ENCODE peak calls at places on chromosomes 16 and 17, in five cellular contexts. C is brain microvascular endothelial cell, F is tibial artery, X is IMR-90, S is OCI-LY7. Z is an unnamed sample.

GRCh38 chr16:54285414-54286066 is 1.0 kb downstream of the IRX3 start:
- DNase-seq in F (peak), C (no peak), S (no peak), X (no peak), Z (peak)

GRCh38 chr17:38707678-38708351 is 2.7 kb downstream of the MLLT6 start:
- DNase-seq in F (no peak), X (no peak), C (no peak), S (no peak), Z (no peak)

GRCh38 chr17:19345067-19345460 is 17.5 kb downstream of the B9D1 start:
- DNase-seq in X (no peak), S (no peak), C (no peak), F (no peak), Z (no peak)

GRCh38 chr17:63497708-63498483 is 21.0 kb downstream of the ACE start:
- DNase-seq in F (no peak), S (peak), X (peak), C (no peak), Z (no peak)

GRCh38 chr16:75028544-75028943 is 29.7 kb downstream of the ZNRF1 start:
- DNase-seq in S (no peak), F (no peak), C (no peak), X (no peak), Z (no peak)

GRCh38 chr16:1940273-1941161 is 2.5 kb downstream of the MSRB1 start:
- DNase-seq in C (no peak), X (no peak), F (no peak), S (no peak), Z (no peak)

GRCh38 chr17:7307686-7308624 is 527 bp downstream of the EIF5A start:
- DNase-seq in S (peak), C (no peak), F (peak), X (peak), Z (no peak)

GRCh38 chr17:74153821-74154430 is 49.6 kb upstream of the RPL38 start:
- DNase-seq in F (peak), X (no peak), S (no peak), C (no peak), Z (no peak)

GRCh38 chr17:59400858-59401257 is 69.4 kb downstream of the YPEL2 start:
- DNase-seq in C (no peak), X (no peak), S (no peak), F (no peak), Z (no peak)

GRCh38 chr16:4103741-4104140 is 12.5 kb downstream of the ADCY9 start:
- DNase-seq in F (no peak), C (no peak), S (no peak), X (no peak), Z (no peak)

GRCh38 chr17:76659928-76660614 is 16.5 kb upstream of the ST6GALNAC1 start:
- DNase-seq in X (no peak), C (no peak), S (no peak), F (no peak), Z (no peak)

GRCh38 chr16:88754912-88755744 is 29.9 kb downstream of the PIEZO1 start:
- DNase-seq in C (no peak), F (no peak), X (peak), S (peak), Z (peak)

GRCh38 chr17:44005865-44006580 is 1.6 kb downstream of the NAGS start:
- DNase-seq in C (no peak), F (peak), X (no peak), S (peak), Z (peak)

GRCh38 chr16:4679854-4680636 is 13.3 kb upstream of the NUDT16L1 start:
- DNase-seq in X (peak), C (no peak), S (no peak), F (peak), Z (no peak)

GRCh38 chr17:75877752-75878173 is 618 bp downstream of the TRIM47 start:
- DNase-seq in F (peak), X (peak), C (peak), S (peak), Z (peak)

GRCh38 chr16:30185683-30186421 is 2.5 kb downstream of the CORO1A start:
- DNase-seq in C (no peak), S (peak), X (no peak), F (peak), Z (no peak)

GRCh38 chr17:14302421-14303099 is 1.7 kb downstream of the HS3ST3B1 start:
- DNase-seq in C (peak), X (peak), S (peak), F (peak), Z (peak)

GRCh38 chr17:33981713-33982601 is 273.1 kb upstream of the CCL2 start:
- DNase-seq in C (no peak), X (no peak), S (no peak), F (no peak), Z (no peak)

GRCh38 chr17:8499614-8500013 is 63.9 kb downstream of the NDEL1 start:
- DNase-seq in F (no peak), C (no peak), X (no peak), S (no peak), Z (no peak)

DNA sequence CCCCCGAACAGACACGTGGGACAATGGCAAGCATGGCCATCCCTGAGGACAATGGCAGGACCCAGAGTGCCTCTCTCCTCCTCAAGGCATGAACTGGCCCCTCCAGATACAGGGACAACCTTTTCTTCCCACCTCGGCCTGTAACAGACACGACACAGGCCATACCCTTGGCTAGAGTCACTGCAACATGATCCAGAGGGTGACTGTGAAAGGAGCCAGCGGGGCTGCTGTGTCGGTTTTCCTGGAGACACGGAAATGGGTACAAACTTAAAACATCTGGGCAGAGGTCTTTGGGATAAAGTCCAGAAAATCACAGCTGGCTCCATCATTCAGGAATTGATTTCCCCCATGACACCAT is 5.4 kb downstream of the CEP295NL start:
- DNase-seq in S (no peak), C (no peak), X (no peak), F (no peak), Z (no peak)
- TF ChIP-seq CTCF in S (no peak), C (no peak), X (no peak), F (no peak), Z (no peak)

DNA sequence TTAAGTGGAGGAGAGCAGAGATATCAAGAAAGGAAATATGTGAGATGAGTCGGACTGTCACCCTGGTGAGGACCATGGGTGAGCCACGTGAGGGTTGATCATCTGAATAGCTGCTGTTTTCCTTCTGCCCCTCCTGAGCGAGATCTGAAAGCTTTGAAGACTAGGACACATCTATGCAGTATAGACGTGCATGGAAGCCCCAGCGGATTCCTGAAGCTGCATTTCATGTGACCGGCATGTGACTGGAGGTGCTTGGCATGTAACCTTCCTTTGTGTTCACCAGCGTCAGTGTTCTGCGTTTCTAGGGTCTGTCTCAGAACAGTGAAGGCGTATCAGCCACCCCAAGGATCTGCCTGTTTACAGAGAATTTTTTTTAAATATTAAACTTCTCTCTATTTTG is 75.1 kb downstream of the MSI2 start:
- DNase-seq in X (no peak), S (no peak), F (no peak), C (no peak), Z (no peak)
- H3K4me3 ChIP-seq in X (no peak), S (no peak), F (no peak), C (no peak), Z (no peak)

DNA sequence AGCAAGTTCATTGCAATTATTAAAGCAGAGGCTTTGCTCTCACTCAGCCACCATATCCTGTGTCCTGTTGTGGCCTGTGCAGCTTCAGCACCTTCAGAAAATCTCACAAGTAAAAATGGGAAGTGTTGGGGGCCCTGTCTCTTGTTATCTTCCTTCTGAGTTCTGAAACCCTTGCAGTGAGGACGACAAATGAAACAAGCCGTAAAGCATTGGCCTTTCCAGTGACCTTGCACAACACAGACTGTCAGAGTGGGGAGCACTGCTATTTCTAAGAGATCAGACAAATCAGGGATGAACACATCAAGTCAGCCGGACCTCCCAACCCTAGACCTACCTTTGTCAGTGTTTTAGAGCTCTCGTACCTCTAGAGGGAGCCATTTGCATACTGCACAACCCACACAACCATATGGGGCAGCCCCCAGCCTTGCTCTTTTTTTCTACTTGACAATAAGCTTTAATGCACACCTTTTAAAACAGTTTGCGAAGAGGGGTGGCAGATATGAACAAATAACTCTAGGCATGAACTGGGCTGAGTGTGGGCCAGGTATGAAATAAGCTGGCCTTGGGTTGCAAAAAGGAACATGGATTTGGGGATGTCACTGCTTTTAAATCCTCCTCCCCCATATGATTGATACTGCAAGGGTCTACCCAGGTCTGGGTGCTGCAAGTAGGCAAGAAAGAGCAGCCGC is 89.8 kb downstream of the KATNIP start:
- DNase-seq in C (peak), F (no peak), S (peak), X (peak), Z (peak)
- TF ChIP-seq CTCF in C (peak), F (peak), S (peak), X (peak), Z (peak)

GRCh38 chr16:22075043-22075757 is 17.1 kb upstream of the VWA3A start:
- DNase-seq in S (no peak), X (peak), C (peak), F (no peak), Z (peak)

GRCh38 chr16:22073350-22073749 is 19.0 kb upstream of the VWA3A start:
- DNase-seq in S (no peak), C (no peak), X (peak), F (no peak), Z (no peak)

GRCh38 chr16:22071352-22071923 is 20.9 kb upstream of the VWA3A start:
- DNase-seq in S (no peak), X (no peak), F (no peak), C (no peak), Z (no peak)

GRCh38 chr16:22075776-22076175 is 16.6 kb upstream of the VWA3A start:
- DNase-seq in C (no peak), X (peak), F (no peak), S (no peak), Z (no peak)

GRCh38 chr16:22070361-22071351 is 21.7 kb upstream of the VWA3A start:
- DNase-seq in F (no peak), X (peak), C (no peak), S (no peak), Z (peak)
- H3K4me3 ChIP-seq in F (no peak), X (no peak), C (no peak), S (no peak), Z (no peak)

DNA sequence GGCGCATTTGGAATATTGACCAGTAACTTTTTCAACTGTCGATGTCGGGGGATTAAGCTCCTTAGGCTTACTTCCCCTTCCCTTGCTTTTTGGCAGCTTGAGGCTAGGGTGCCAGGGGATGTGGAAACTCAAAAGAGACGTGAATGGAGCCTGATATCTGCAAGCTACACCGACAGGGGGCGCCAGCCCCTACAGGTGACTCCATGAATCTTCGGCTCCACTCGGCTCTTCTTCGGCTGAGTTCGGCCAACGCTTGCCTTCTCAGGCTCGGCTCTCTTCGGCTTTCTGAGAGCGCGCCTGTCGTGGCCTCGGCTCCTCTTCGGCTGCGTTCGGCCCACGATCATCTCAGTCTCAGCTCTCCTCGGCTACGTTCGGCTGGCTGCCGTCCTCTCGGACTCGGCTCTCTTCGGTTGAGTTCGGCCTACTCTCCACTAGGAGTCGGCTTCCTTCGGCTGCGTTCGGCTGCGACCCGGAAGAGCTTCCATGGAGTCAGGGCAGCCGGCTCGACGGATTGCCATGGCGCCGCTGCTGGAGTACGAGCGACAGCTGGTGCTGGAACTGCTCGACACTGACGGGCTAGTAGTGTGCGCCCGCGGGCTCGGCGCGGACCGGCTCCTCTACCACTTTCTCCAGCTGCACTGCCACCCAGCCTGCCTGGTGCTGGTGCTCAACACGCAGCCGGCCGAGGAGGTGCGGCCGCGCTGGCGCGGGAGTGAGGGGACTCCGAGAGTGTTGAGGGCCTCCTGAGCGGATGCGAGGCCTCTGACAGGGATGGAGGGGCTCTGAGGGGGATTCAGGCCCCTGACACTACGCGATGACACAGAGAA is at the start of gene ERCC4:
- DNase-seq in C (peak), F (peak), X (peak), S (peak), Z (peak)
- TF ChIP-seq CTCF in C (peak), F (peak), X (peak), S (peak), Z (peak)

GRCh38 chr17:45087978-45088377 is 26.9 kb downstream of the NMT1 start:
- DNase-seq in X (no peak), C (no peak), F (no peak), S (no peak), Z (no peak)
- H3K4me3 ChIP-seq in X (no peak), C (no peak), F (no peak), S (no peak), Z (no peak)

GRCh38 chr16:48041861-48042435 is 113.8 kb downstream of the ABCC12 start:
- DNase-seq in X (no peak), S (no peak), F (no peak), C (no peak), Z (no peak)
- TF ChIP-seq CTCF in X (no peak), S (no peak), F (no peak), C (peak), Z (no peak)

Z was measured in astrocyte of the spinal cord.